ENCODE peak calls at places on chromosomes 4 and X, in six cellular contexts. L is transverse colon, O is brain microvascular endothelial cell, D is testis, G is hepatocyte, Y is left ventricle myocardium inferior. V is an unnamed sample.

GRCh38 chrX:66000628-66001275 is 39.1 kb downstream of the VSIG4 start:
- DNase-seq in O (no peak), D (no peak), G (no peak), Y (no peak), L (no peak), V (no peak)

GRCh38 chrX:120468071-120468470 is 1.0 kb downstream of the LAMP2 start:
- DNase-seq in Y (no peak), O (no peak), L (no peak), D (no peak), G (no peak), V (no peak)

GRCh38 chr4:155959417-155959816 is 5.8 kb upstream of the CTSO start:
- DNase-seq in G (no peak), Y (no peak), L (no peak), D (no peak), O (no peak), V (no peak)

GRCh38 chr4:101801957-101802356 is 11.4 kb downstream of the BANK1 start:
- DNase-seq in L (no peak), D (no peak), G (no peak), Y (no peak), O (no peak), V (no peak)

GRCh38 chr4:129821963-129822362 is 726.0 kb downstream of the C4orf33 start:
- DNase-seq in D (no peak), L (no peak), G (no peak), Y (no peak), O (peak; percentile 5), V (no peak)

GRCh38 chr4:80713409-80713808 is 317.1 kb upstream of the BMP3 start:
- DNase-seq in Y (no peak), O (no peak), D (no peak), G (no peak), L (peak; percentile 8), V (no peak)

GRCh38 chrX:153974003-153974725 is 1.6 kb downstream of the TMEM187 start:
- DNase-seq in Y (no peak), D (no peak), O (no peak), L (no peak), G (no peak), V (no peak)

GRCh38 chr4:168555437-168555836 is 58.6 kb downstream of the PALLD start:
- DNase-seq in L (no peak), D (no peak), G (no peak), Y (no peak), O (no peak), V (no peak)

GRCh38 chr4:2534904-2535385 is 1.5 kb upstream of the FAM193A start:
- DNase-seq in G (no peak), D (no peak), L (no peak), O (no peak), Y (no peak), V (no peak)

GRCh38 chr4:99708551-99708950 is 50.9 kb upstream of the C4orf54 start:
- DNase-seq in G (no peak), O (no peak), D (no peak), L (no peak), Y (no peak), V (no peak)

GRCh38 chrX:150446151-150446550 is 83.0 kb downstream of the MAMLD1 start:
- DNase-seq in L (no peak), D (no peak), O (no peak), G (no peak), Y (no peak), V (no peak)

GRCh38 chr4:117941611-117942010 is 92.7 kb upstream of the NDST3 start:
- DNase-seq in O (no peak), L (no peak), Y (no peak), G (no peak), D (no peak), V (no peak)

DNA sequence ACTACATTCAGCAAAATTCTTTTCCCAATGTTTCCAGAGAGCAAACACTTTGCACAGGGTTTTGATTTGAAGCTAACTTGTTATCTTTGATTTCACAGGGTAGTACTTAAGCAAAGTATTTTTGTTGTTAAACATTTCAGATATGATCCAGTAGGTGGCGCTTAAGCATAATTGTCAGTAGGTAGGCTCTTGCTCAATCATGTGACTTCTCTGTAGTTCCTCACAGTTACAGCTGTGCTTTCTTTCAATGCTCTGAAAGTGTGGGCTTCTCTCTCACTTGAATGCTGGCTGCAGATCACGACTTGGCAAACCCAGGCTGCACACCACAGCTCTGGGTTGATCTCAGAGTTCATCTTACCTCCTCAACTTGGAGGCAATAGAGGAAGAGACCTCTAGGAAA is 1016.5 kb downstream of the SH3BGRL start:
- DNase-seq in Y (no peak), G (peak; percentile 52), D (no peak), O (no peak), L (no peak), V (no peak)
- TF ChIP-seq CTCF in Y (no peak), G (peak; percentile 36), D (peak; percentile 14), O (no peak), L (peak; percentile 17), V (no peak)

GRCh38 chrX:47172549-47172948 is 21.1 kb upstream of the UBA1 start:
- DNase-seq in O (no peak), G (no peak), L (no peak), D (no peak), Y (no peak), V (no peak)
- H3K36me3 ChIP-seq in O (peaks cover 17% of the 10 kb centered on the region), G (no peaks in the 10 kb centered on the region), L (no peaks in the 10 kb centered on the region), D (no peaks in the 10 kb centered on the region), Y (peaks cover 31% of the 10 kb centered on the region), V (peaks cover 25% of the 10 kb centered on the region)

GRCh38 chr4:69999420-69999819 is 3.7 kb downstream of the STATH start:
- DNase-seq in Y (no peak), O (no peak), L (no peak), G (no peak), D (no peak), V (no peak)
- H3K4me3 ChIP-seq in Y (no peak overlapping the region), O (no peak overlapping the region), L (no peak overlapping the region), G (no peak overlapping the region), D (no peak overlapping the region), V (no peak overlapping the region)

GRCh38 chr4:53702334-53703266 is 111.3 kb upstream of the LNX1 start:
- DNase-seq in Y (peak; percentile 89), L (peak; percentile 82), O (peak; percentile 77), G (peak; percentile 68), D (peak; percentile 85), V (peak; percentile 29)
- TF ChIP-seq CTCF in Y (peak; percentile 38), L (no peak), O (peak; percentile 51), G (peak; percentile 18), D (no peak), V (peak; percentile 37)

GRCh38 chrX:32873786-32874185 is 337.6 kb downstream of the DMD start:
- DNase-seq in D (no peak), G (no peak), Y (no peak), O (no peak), L (no peak), V (no peak)
- H3K36me3 ChIP-seq in D (no peaks in the 10 kb centered on the region), G (no peaks in the 10 kb centered on the region), Y (no peaks in the 10 kb centered on the region), O (no peaks in the 10 kb centered on the region), L (no peaks in the 10 kb centered on the region), V (no peaks in the 10 kb centered on the region)